ENCODE peak calls at places on chromosomes 3 and 15, in ten cellular contexts. One of them, this sample, is unnamed.

GRCh38 chr15:72472907-72473669 is 1.0 kb upstream of the ARIH1 start:
- DNase-seq in cardiac fibroblast: peak
- DNase-seq in activated naive CD4-positive, alpha-beta T cell: no peak
- DNase-seq in NCI-H82: peak
- DNase-seq in C1 segment of cervical spinal cord: no peak
- DNase-seq in CD4-positive, alpha-beta T cell: no peak
- DNase-seq in head of caudate nucleus: no peak
- DNase-seq in SK-N-DZ: peak
- DNase-seq in fibroblast of pulmonary artery: peak
- DNase-seq in stimulated activated CD4-positive, alpha-beta T cell treated with anti-CD3 and anti-CD28 coated beads, Interleukin-1b, Interleukin-23, amount 100 ng/mL, for 48 hours: no peak
- DNase-seq in this sample: peak

GRCh38 chr15:29903785-29904464 is 81.7 kb upstream of the TJP1 start:
- DNase-seq in cardiac fibroblast: no peak
- DNase-seq in activated naive CD4-positive, alpha-beta T cell: no peak
- DNase-seq in NCI-H82: peak
- DNase-seq in C1 segment of cervical spinal cord: no peak
- DNase-seq in CD4-positive, alpha-beta T cell: no peak
- DNase-seq in head of caudate nucleus: no peak
- DNase-seq in SK-N-DZ: no peak
- DNase-seq in fibroblast of pulmonary artery: no peak
- DNase-seq in stimulated activated CD4-positive, alpha-beta T cell treated with anti-CD3 and anti-CD28 coated beads, Interleukin-1b, Interleukin-23, amount 100 ng/mL, for 48 hours: no peak
- DNase-seq in this sample: no peak

GRCh38 chr15:98889930-98890695 is 117.5 kb downstream of the PGPEP1L start:
- DNase-seq in cardiac fibroblast: peak
- DNase-seq in activated naive CD4-positive, alpha-beta T cell: no peak
- DNase-seq in NCI-H82: no peak
- DNase-seq in C1 segment of cervical spinal cord: no peak
- DNase-seq in CD4-positive, alpha-beta T cell: no peak
- DNase-seq in head of caudate nucleus: no peak
- DNase-seq in SK-N-DZ: no peak
- DNase-seq in fibroblast of pulmonary artery: peak
- DNase-seq in stimulated activated CD4-positive, alpha-beta T cell treated with anti-CD3 and anti-CD28 coated beads, Interleukin-1b, Interleukin-23, amount 100 ng/mL, for 48 hours: no peak
- DNase-seq in this sample: peak

GRCh38 chr3:31255007-31255603 is 277.6 kb upstream of the STT3B start:
- DNase-seq in cardiac fibroblast: no peak
- DNase-seq in activated naive CD4-positive, alpha-beta T cell: no peak
- DNase-seq in NCI-H82: no peak
- DNase-seq in C1 segment of cervical spinal cord: no peak
- DNase-seq in CD4-positive, alpha-beta T cell: no peak
- DNase-seq in head of caudate nucleus: no peak
- DNase-seq in SK-N-DZ: no peak
- DNase-seq in fibroblast of pulmonary artery: no peak
- DNase-seq in stimulated activated CD4-positive, alpha-beta T cell treated with anti-CD3 and anti-CD28 coated beads, Interleukin-1b, Interleukin-23, amount 100 ng/mL, for 48 hours: no peak
- DNase-seq in this sample: no peak

GRCh38 chr3:196232154-196232881 is 16.0 kb downstream of the SLC51A start:
- DNase-seq in cardiac fibroblast: no peak
- DNase-seq in activated naive CD4-positive, alpha-beta T cell: no peak
- DNase-seq in NCI-H82: no peak
- DNase-seq in C1 segment of cervical spinal cord: no peak
- DNase-seq in CD4-positive, alpha-beta T cell: no peak
- DNase-seq in head of caudate nucleus: no peak
- DNase-seq in SK-N-DZ: no peak
- DNase-seq in fibroblast of pulmonary artery: no peak
- DNase-seq in stimulated activated CD4-positive, alpha-beta T cell treated with anti-CD3 and anti-CD28 coated beads, Interleukin-1b, Interleukin-23, amount 100 ng/mL, for 48 hours: no peak
- DNase-seq in this sample: no peak

GRCh38 chr15:58467121-58467721 is 35.4 kb downstream of the LIPC start:
- DNase-seq in cardiac fibroblast: no peak
- DNase-seq in activated naive CD4-positive, alpha-beta T cell: no peak
- DNase-seq in NCI-H82: no peak
- DNase-seq in C1 segment of cervical spinal cord: no peak
- DNase-seq in CD4-positive, alpha-beta T cell: no peak
- DNase-seq in head of caudate nucleus: no peak
- DNase-seq in SK-N-DZ: peak
- DNase-seq in fibroblast of pulmonary artery: no peak
- DNase-seq in stimulated activated CD4-positive, alpha-beta T cell treated with anti-CD3 and anti-CD28 coated beads, Interleukin-1b, Interleukin-23, amount 100 ng/mL, for 48 hours: no peak
- DNase-seq in this sample: no peak

GRCh38 chr3:192171213-192171612 is 556.1 kb downstream of the FGF12 start:
- DNase-seq in cardiac fibroblast: no peak
- DNase-seq in activated naive CD4-positive, alpha-beta T cell: no peak
- DNase-seq in NCI-H82: no peak
- DNase-seq in C1 segment of cervical spinal cord: no peak
- DNase-seq in CD4-positive, alpha-beta T cell: no peak
- DNase-seq in head of caudate nucleus: no peak
- DNase-seq in SK-N-DZ: no peak
- DNase-seq in fibroblast of pulmonary artery: no peak
- DNase-seq in stimulated activated CD4-positive, alpha-beta T cell treated with anti-CD3 and anti-CD28 coated beads, Interleukin-1b, Interleukin-23, amount 100 ng/mL, for 48 hours: no peak
- DNase-seq in this sample: no peak

GRCh38 chr15:95174281-95174680 is 942.9 kb downstream of the MCTP2 start:
- DNase-seq in cardiac fibroblast: peak
- DNase-seq in activated naive CD4-positive, alpha-beta T cell: no peak
- DNase-seq in NCI-H82: no peak
- DNase-seq in C1 segment of cervical spinal cord: no peak
- DNase-seq in CD4-positive, alpha-beta T cell: no peak
- DNase-seq in head of caudate nucleus: no peak
- DNase-seq in SK-N-DZ: no peak
- DNase-seq in fibroblast of pulmonary artery: peak
- DNase-seq in stimulated activated CD4-positive, alpha-beta T cell treated with anti-CD3 and anti-CD28 coated beads, Interleukin-1b, Interleukin-23, amount 100 ng/mL, for 48 hours: no peak
- DNase-seq in this sample: peak

GRCh38 chr3:27326211-27326948 is 42.8 kb downstream of the NEK10 start:
- DNase-seq in cardiac fibroblast: peak
- DNase-seq in activated naive CD4-positive, alpha-beta T cell: no peak
- DNase-seq in NCI-H82: no peak
- DNase-seq in C1 segment of cervical spinal cord: no peak
- DNase-seq in CD4-positive, alpha-beta T cell: no peak
- DNase-seq in head of caudate nucleus: no peak
- DNase-seq in SK-N-DZ: no peak
- DNase-seq in fibroblast of pulmonary artery: peak
- DNase-seq in stimulated activated CD4-positive, alpha-beta T cell treated with anti-CD3 and anti-CD28 coated beads, Interleukin-1b, Interleukin-23, amount 100 ng/mL, for 48 hours: no peak
- DNase-seq in this sample: peak

GRCh38 chr3:74564560-74564959 is 49.9 kb downstream of the CNTN3 start:
- DNase-seq in cardiac fibroblast: peak
- DNase-seq in activated naive CD4-positive, alpha-beta T cell: no peak
- DNase-seq in NCI-H82: no peak
- DNase-seq in C1 segment of cervical spinal cord: no peak
- DNase-seq in CD4-positive, alpha-beta T cell: no peak
- DNase-seq in head of caudate nucleus: no peak
- DNase-seq in SK-N-DZ: no peak
- DNase-seq in fibroblast of pulmonary artery: peak
- DNase-seq in stimulated activated CD4-positive, alpha-beta T cell treated with anti-CD3 and anti-CD28 coated beads, Interleukin-1b, Interleukin-23, amount 100 ng/mL, for 48 hours: no peak
- DNase-seq in this sample: peak

GRCh38 chr3:10783360-10784346 is 32.4 kb upstream of the SLC6A11 start:
- DNase-seq in cardiac fibroblast: peak
- DNase-seq in activated naive CD4-positive, alpha-beta T cell: no peak
- DNase-seq in NCI-H82: peak
- DNase-seq in C1 segment of cervical spinal cord: no peak
- DNase-seq in CD4-positive, alpha-beta T cell: no peak
- DNase-seq in head of caudate nucleus: no peak
- DNase-seq in SK-N-DZ: peak
- DNase-seq in fibroblast of pulmonary artery: peak
- DNase-seq in stimulated activated CD4-positive, alpha-beta T cell treated with anti-CD3 and anti-CD28 coated beads, Interleukin-1b, Interleukin-23, amount 100 ng/mL, for 48 hours: no peak
- DNase-seq in this sample: no peak

GRCh38 chr3:33128706-33129105 is 14.9 kb downstream of the CRTAP start:
- DNase-seq in cardiac fibroblast: no peak
- DNase-seq in activated naive CD4-positive, alpha-beta T cell: no peak
- DNase-seq in NCI-H82: peak
- DNase-seq in C1 segment of cervical spinal cord: no peak
- DNase-seq in CD4-positive, alpha-beta T cell: no peak
- DNase-seq in head of caudate nucleus: no peak
- DNase-seq in SK-N-DZ: no peak
- DNase-seq in fibroblast of pulmonary artery: no peak
- DNase-seq in stimulated activated CD4-positive, alpha-beta T cell treated with anti-CD3 and anti-CD28 coated beads, Interleukin-1b, Interleukin-23, amount 100 ng/mL, for 48 hours: no peak
- DNase-seq in this sample: no peak

GRCh38 chr3:94066829-94067470 is 4.1 kb downstream of the NSUN3 start:
- DNase-seq in cardiac fibroblast: peak
- DNase-seq in activated naive CD4-positive, alpha-beta T cell: no peak
- DNase-seq in NCI-H82: no peak
- DNase-seq in C1 segment of cervical spinal cord: no peak
- DNase-seq in CD4-positive, alpha-beta T cell: no peak
- DNase-seq in head of caudate nucleus: no peak
- DNase-seq in SK-N-DZ: no peak
- DNase-seq in fibroblast of pulmonary artery: peak
- DNase-seq in stimulated activated CD4-positive, alpha-beta T cell treated with anti-CD3 and anti-CD28 coated beads, Interleukin-1b, Interleukin-23, amount 100 ng/mL, for 48 hours: no peak
- DNase-seq in this sample: no peak

GRCh38 chr15:25391971-25392733 is 46.7 kb downstream of the UBE3A start:
- DNase-seq in cardiac fibroblast: peak
- DNase-seq in activated naive CD4-positive, alpha-beta T cell: no peak
- DNase-seq in NCI-H82: no peak
- DNase-seq in C1 segment of cervical spinal cord: no peak
- DNase-seq in CD4-positive, alpha-beta T cell: no peak
- DNase-seq in head of caudate nucleus: no peak
- DNase-seq in SK-N-DZ: no peak
- DNase-seq in fibroblast of pulmonary artery: peak
- DNase-seq in stimulated activated CD4-positive, alpha-beta T cell treated with anti-CD3 and anti-CD28 coated beads, Interleukin-1b, Interleukin-23, amount 100 ng/mL, for 48 hours: no peak
- DNase-seq in this sample: peak

GRCh38 chr15:58235961-58236360 is 97.8 kb downstream of the AQP9 start:
- DNase-seq in cardiac fibroblast: no peak
- DNase-seq in activated naive CD4-positive, alpha-beta T cell: no peak
- DNase-seq in NCI-H82: no peak
- DNase-seq in C1 segment of cervical spinal cord: no peak
- DNase-seq in CD4-positive, alpha-beta T cell: no peak
- DNase-seq in head of caudate nucleus: no peak
- DNase-seq in SK-N-DZ: no peak
- DNase-seq in fibroblast of pulmonary artery: no peak
- DNase-seq in stimulated activated CD4-positive, alpha-beta T cell treated with anti-CD3 and anti-CD28 coated beads, Interleukin-1b, Interleukin-23, amount 100 ng/mL, for 48 hours: no peak
- DNase-seq in this sample: no peak

GRCh38 chr3:16990163-16990562 is 105.4 kb downstream of the PLCL2 start:
- DNase-seq in cardiac fibroblast: no peak
- DNase-seq in activated naive CD4-positive, alpha-beta T cell: no peak
- DNase-seq in NCI-H82: no peak
- DNase-seq in C1 segment of cervical spinal cord: no peak
- DNase-seq in CD4-positive, alpha-beta T cell: no peak
- DNase-seq in head of caudate nucleus: no peak
- DNase-seq in SK-N-DZ: no peak
- DNase-seq in fibroblast of pulmonary artery: no peak
- DNase-seq in stimulated activated CD4-positive, alpha-beta T cell treated with anti-CD3 and anti-CD28 coated beads, Interleukin-1b, Interleukin-23, amount 100 ng/mL, for 48 hours: no peak
- DNase-seq in this sample: no peak

GRCh38 chr3:184135911-184136260 is 728 bp downstream of the EIF2B5 start:
- DNase-seq in cardiac fibroblast: no peak
- DNase-seq in activated naive CD4-positive, alpha-beta T cell: no peak
- DNase-seq in NCI-H82: peak
- DNase-seq in C1 segment of cervical spinal cord: no peak
- DNase-seq in CD4-positive, alpha-beta T cell: no peak
- DNase-seq in head of caudate nucleus: no peak
- DNase-seq in SK-N-DZ: no peak
- DNase-seq in fibroblast of pulmonary artery: no peak
- DNase-seq in stimulated activated CD4-positive, alpha-beta T cell treated with anti-CD3 and anti-CD28 coated beads, Interleukin-1b, Interleukin-23, amount 100 ng/mL, for 48 hours: no peak
- DNase-seq in this sample: no peak

GRCh38 chr15:81049835-81050234 is 49.1 kb downstream of the TLNRD1 start:
- DNase-seq in cardiac fibroblast: no peak
- DNase-seq in activated naive CD4-positive, alpha-beta T cell: no peak
- DNase-seq in NCI-H82: no peak
- DNase-seq in C1 segment of cervical spinal cord: peak
- DNase-seq in CD4-positive, alpha-beta T cell: no peak
- DNase-seq in head of caudate nucleus: peak
- DNase-seq in SK-N-DZ: no peak
- DNase-seq in fibroblast of pulmonary artery: no peak
- DNase-seq in stimulated activated CD4-positive, alpha-beta T cell treated with anti-CD3 and anti-CD28 coated beads, Interleukin-1b, Interleukin-23, amount 100 ng/mL, for 48 hours: no peak
- DNase-seq in this sample: no peak

GRCh38 chr3:178518660-178519396 is 17.4 kb upstream of the KCNMB2 start:
- DNase-seq in cardiac fibroblast: no peak
- DNase-seq in activated naive CD4-positive, alpha-beta T cell: no peak
- DNase-seq in NCI-H82: no peak
- DNase-seq in C1 segment of cervical spinal cord: no peak
- DNase-seq in CD4-positive, alpha-beta T cell: no peak
- DNase-seq in head of caudate nucleus: no peak
- DNase-seq in SK-N-DZ: no peak
- DNase-seq in fibroblast of pulmonary artery: no peak
- DNase-seq in stimulated activated CD4-positive, alpha-beta T cell treated with anti-CD3 and anti-CD28 coated beads, Interleukin-1b, Interleukin-23, amount 100 ng/mL, for 48 hours: no peak
- DNase-seq in this sample: no peak

GRCh38 chr3:126459111-126459762 is 16.5 kb downstream of the ZXDC start:
- DNase-seq in cardiac fibroblast: no peak
- DNase-seq in activated naive CD4-positive, alpha-beta T cell: no peak
- DNase-seq in NCI-H82: no peak
- DNase-seq in C1 segment of cervical spinal cord: no peak
- DNase-seq in CD4-positive, alpha-beta T cell: no peak
- DNase-seq in head of caudate nucleus: no peak
- DNase-seq in SK-N-DZ: no peak
- DNase-seq in fibroblast of pulmonary artery: no peak
- DNase-seq in stimulated activated CD4-positive, alpha-beta T cell treated with anti-CD3 and anti-CD28 coated beads, Interleukin-1b, Interleukin-23, amount 100 ng/mL, for 48 hours: no peak
- DNase-seq in this sample: no peak

GRCh38 chr3:40691598-40691905 is 166.8 kb downstream of the ZNF621 start:
- DNase-seq in cardiac fibroblast: peak
- DNase-seq in activated naive CD4-positive, alpha-beta T cell: no peak
- DNase-seq in NCI-H82: no peak
- DNase-seq in C1 segment of cervical spinal cord: peak
- DNase-seq in CD4-positive, alpha-beta T cell: no peak
- DNase-seq in head of caudate nucleus: no peak
- DNase-seq in SK-N-DZ: no peak
- DNase-seq in fibroblast of pulmonary artery: peak
- DNase-seq in stimulated activated CD4-positive, alpha-beta T cell treated with anti-CD3 and anti-CD28 coated beads, Interleukin-1b, Interleukin-23, amount 100 ng/mL, for 48 hours: no peak
- DNase-seq in this sample: no peak

GRCh38 chr3:24471480-24471879 is 23.2 kb downstream of the THRB start:
- DNase-seq in cardiac fibroblast: no peak
- DNase-seq in activated naive CD4-positive, alpha-beta T cell: no peak
- DNase-seq in NCI-H82: no peak
- DNase-seq in C1 segment of cervical spinal cord: no peak
- DNase-seq in CD4-positive, alpha-beta T cell: no peak
- DNase-seq in head of caudate nucleus: no peak
- DNase-seq in SK-N-DZ: no peak
- DNase-seq in fibroblast of pulmonary artery: no peak
- DNase-seq in stimulated activated CD4-positive, alpha-beta T cell treated with anti-CD3 and anti-CD28 coated beads, Interleukin-1b, Interleukin-23, amount 100 ng/mL, for 48 hours: no peak
- DNase-seq in this sample: peak

GRCh38 chr3:102038477-102039142 is 189.3 kb downstream of the NFKBIZ start:
- DNase-seq in cardiac fibroblast: no peak
- DNase-seq in activated naive CD4-positive, alpha-beta T cell: no peak
- DNase-seq in NCI-H82: no peak
- DNase-seq in C1 segment of cervical spinal cord: no peak
- DNase-seq in CD4-positive, alpha-beta T cell: no peak
- DNase-seq in head of caudate nucleus: no peak
- DNase-seq in SK-N-DZ: no peak
- DNase-seq in fibroblast of pulmonary artery: no peak
- DNase-seq in stimulated activated CD4-positive, alpha-beta T cell treated with anti-CD3 and anti-CD28 coated beads, Interleukin-1b, Interleukin-23, amount 100 ng/mL, for 48 hours: no peak
- DNase-seq in this sample: no peak

GRCh38 chr3:4416961-4417360 is 50.1 kb downstream of the SUMF1 start:
- DNase-seq in cardiac fibroblast: peak
- DNase-seq in activated naive CD4-positive, alpha-beta T cell: no peak
- DNase-seq in NCI-H82: no peak
- DNase-seq in C1 segment of cervical spinal cord: peak
- DNase-seq in CD4-positive, alpha-beta T cell: no peak
- DNase-seq in head of caudate nucleus: no peak
- DNase-seq in SK-N-DZ: no peak
- DNase-seq in fibroblast of pulmonary artery: peak
- DNase-seq in stimulated activated CD4-positive, alpha-beta T cell treated with anti-CD3 and anti-CD28 coated beads, Interleukin-1b, Interleukin-23, amount 100 ng/mL, for 48 hours: peak
- DNase-seq in this sample: peak

GRCh38 chr3:41710646-41711388 is 251.1 kb downstream of the ULK4 start:
- DNase-seq in cardiac fibroblast: peak
- DNase-seq in activated naive CD4-positive, alpha-beta T cell: no peak
- DNase-seq in NCI-H82: no peak
- DNase-seq in C1 segment of cervical spinal cord: no peak
- DNase-seq in CD4-positive, alpha-beta T cell: no peak
- DNase-seq in head of caudate nucleus: no peak
- DNase-seq in SK-N-DZ: no peak
- DNase-seq in fibroblast of pulmonary artery: peak
- DNase-seq in stimulated activated CD4-positive, alpha-beta T cell treated with anti-CD3 and anti-CD28 coated beads, Interleukin-1b, Interleukin-23, amount 100 ng/mL, for 48 hours: no peak
- DNase-seq in this sample: peak

GRCh38 chr3:186991470-186991869 is 61.1 kb downstream of the ST6GAL1 start:
- DNase-seq in cardiac fibroblast: no peak
- DNase-seq in activated naive CD4-positive, alpha-beta T cell: no peak
- DNase-seq in NCI-H82: no peak
- DNase-seq in C1 segment of cervical spinal cord: no peak
- DNase-seq in CD4-positive, alpha-beta T cell: no peak
- DNase-seq in head of caudate nucleus: no peak
- DNase-seq in SK-N-DZ: no peak
- DNase-seq in fibroblast of pulmonary artery: no peak
- DNase-seq in stimulated activated CD4-positive, alpha-beta T cell treated with anti-CD3 and anti-CD28 coated beads, Interleukin-1b, Interleukin-23, amount 100 ng/mL, for 48 hours: no peak
- DNase-seq in this sample: no peak

GRCh38 chr3:198021320-198021719 is 61.3 kb downstream of the LMLN start:
- DNase-seq in cardiac fibroblast: no peak
- DNase-seq in activated naive CD4-positive, alpha-beta T cell: no peak
- DNase-seq in NCI-H82: no peak
- DNase-seq in C1 segment of cervical spinal cord: no peak
- DNase-seq in CD4-positive, alpha-beta T cell: no peak
- DNase-seq in head of caudate nucleus: no peak
- DNase-seq in SK-N-DZ: no peak
- DNase-seq in fibroblast of pulmonary artery: no peak
- DNase-seq in stimulated activated CD4-positive, alpha-beta T cell treated with anti-CD3 and anti-CD28 coated beads, Interleukin-1b, Interleukin-23, amount 100 ng/mL, for 48 hours: no peak
- DNase-seq in this sample: no peak

GRCh38 chr15:56215769-56216168 is 27.9 kb downstream of the RFX7 start:
- DNase-seq in cardiac fibroblast: peak
- DNase-seq in activated naive CD4-positive, alpha-beta T cell: no peak
- DNase-seq in NCI-H82: no peak
- DNase-seq in C1 segment of cervical spinal cord: no peak
- DNase-seq in CD4-positive, alpha-beta T cell: no peak
- DNase-seq in head of caudate nucleus: no peak
- DNase-seq in SK-N-DZ: no peak
- DNase-seq in fibroblast of pulmonary artery: peak
- DNase-seq in stimulated activated CD4-positive, alpha-beta T cell treated with anti-CD3 and anti-CD28 coated beads, Interleukin-1b, Interleukin-23, amount 100 ng/mL, for 48 hours: no peak
- DNase-seq in this sample: peak

This sample was measured in fibroblast of gingiva.